ENCODE peak calls at places on chromosomes 16 and 17, in five cellular contexts. J is IMR-90, I is prostate gland, L is left ventricle myocardium inferior, K is suprapubic skin. Y is an unnamed sample. For H3K4me1, the result is how much of the 10 kb centered on the place peaks cover.

GRCh38 chr17:81453712-81454111 is 58.5 kb downstream of the BAHCC1 start:
- DNase-seq in J (no peak), I (no peak), L (no peak), K (no peak), Y (no peak)

GRCh38 chr17:48155889-48156670 is 48.5 kb downstream of the SNX11 start:
- DNase-seq in J (no peak), I (no peak), L (no peak), K (no peak), Y (no peak)

GRCh38 chr16:70551788-70552187 is 28.2 kb downstream of the SF3B3 start:
- DNase-seq in J (peak), I (no peak), L (no peak), K (no peak), Y (no peak)

GRCh38 chr16:69404275-69404805 is 18.5 kb upstream of the TERF2 start:
- DNase-seq in J (peak), I (peak), L (no peak), K (no peak), Y (no peak)

GRCh38 chr17:29740017-29740416 is 117.3 kb upstream of the CORO6 start:
- DNase-seq in J (no peak), I (no peak), L (no peak), K (no peak), Y (no peak)

GRCh38 chr16:17467923-17468540 is 2.7 kb downstream of the XYLT1 start:
- DNase-seq in J (peak), I (peak), L (peak), K (peak), Y (peak)

GRCh38 chr17:78488156-78488555 is 89.0 kb downstream of the DNAH17 start:
- DNase-seq in J (no peak), I (no peak), L (no peak), K (no peak), Y (no peak)

GRCh38 chr16:7602424-7602935 is 269.8 kb downstream of the RBFOX1 start:
- DNase-seq in J (no peak), I (no peak), L (no peak), K (no peak), Y (no peak)

GRCh38 chr16:19744670-19745069 is 26.6 kb downstream of the IQCK start:
- DNase-seq in J (no peak), I (no peak), L (no peak), K (no peak), Y (no peak)

GRCh38 chr17:44587339-44587738 is 30.1 kb downstream of the FZD2 start:
- DNase-seq in J (peak), I (no peak), L (peak), K (no peak), Y (peak)

GRCh38 chr16:67834242-67834614 is 7.9 kb upstream of the THAP11 start:
- DNase-seq in J (no peak), I (no peak), L (no peak), K (no peak), Y (no peak)

GRCh38 chr16:47858333-47859067 is 297.3 kb downstream of the ABCC12 start:
- DNase-seq in J (no peak), I (no peak), L (no peak), K (no peak), Y (no peak)

GRCh38 chr16:35131429-35131828 is 1672.0 kb downstream of the TP53TG3F start:
- DNase-seq in J (no peak), I (no peak), L (no peak), K (no peak), Y (no peak)

GRCh38 chr17:47708864-47709541 is 15.0 kb downstream of the TBKBP1 start:
- DNase-seq in J (peak), I (no peak), L (peak), K (no peak), Y (no peak)

GRCh38 chr16:89319883-89320716 is 102.6 kb downstream of the ZNF778 start:
- DNase-seq in J (peak), I (no peak), L (no peak), K (no peak), Y (peak)

GRCh38 chr17:74204474-74204873 is 996 bp downstream of the RPL38 start:
- DNase-seq in J (no peak), I (no peak), L (no peak), K (no peak), Y (no peak)

GRCh38 chr16:29645699-29646187 is 17.3 kb upstream of the SPN start:
- DNase-seq in J (no peak), I (no peak), L (no peak), K (no peak), Y (no peak)

GRCh38 chr16:3754304-3754703 is 37.0 kb upstream of the TRAP1 start:
- DNase-seq in J (peak), I (no peak), L (no peak), K (no peak), Y (no peak)

GRCh38 chr17:51191895-51192294 is 25.7 kb downstream of the NME2 start:
- DNase-seq in J (no peak), I (no peak), L (no peak), K (no peak), Y (no peak)

GRCh38 chr17:10875984-10876555 is 38.2 kb upstream of the PIRT start:
- DNase-seq in J (peak), I (peak), L (no peak), K (no peak), Y (peak)

GRCh38 chr16:10831899-10832886 is 13.6 kb upstream of the TVP23A start:
- DNase-seq in J (no peak), I (no peak), L (no peak), K (no peak), Y (no peak)

GRCh38 chr16:83187404-83187803 is 560.6 kb downstream of the CDH13 start:
- DNase-seq in J (peak), I (no peak), L (no peak), K (no peak), Y (no peak)

GRCh38 chr16:72972878-72973571 is 74.9 kb downstream of the ZFHX3 start:
- DNase-seq in J (no peak), I (peak), L (no peak), K (no peak), Y (no peak)

GRCh38 chr16:72969146-72969545 is 78.8 kb downstream of the ZFHX3 start:
- DNase-seq in J (no peak), I (no peak), L (no peak), K (no peak), Y (no peak)

GRCh38 chr16:72971370-72971769 is 76.6 kb downstream of the ZFHX3 start:
- DNase-seq in J (no peak), I (no peak), L (no peak), K (no peak), Y (no peak)

GRCh38 chr16:72967941-72968340 is 80.0 kb downstream of the ZFHX3 start:
- DNase-seq in J (no peak), I (peak), L (no peak), K (no peak), Y (no peak)

GRCh38 chr16:72969812-72970211 is 78.1 kb downstream of the ZFHX3 start:
- DNase-seq in J (no peak), I (no peak), L (no peak), K (no peak), Y (no peak)
- H3K27ac ChIP-seq in J (no peak), I (peak), L (peak), K (peak), Y (peak)

GRCh38 chr16:51151951-51152663 is 1.0 kb upstream of the SALL1 start:
- DNase-seq in J (peak), I (no peak), L (no peak), K (no peak), Y (no peak)

GRCh38 chr16:51150159-51150893 is 744 bp downstream of the SALL1 start:
- DNase-seq in J (no peak), I (no peak), L (no peak), K (no peak), Y (no peak)

GRCh38 chr16:51149721-51150158 is 1.3 kb downstream of the SALL1 start:
- DNase-seq in J (no peak), I (no peak), L (no peak), K (no peak), Y (no peak)

GRCh38 chr16:51151435-51151950 is 423 bp upstream of the SALL1 start:
- DNase-seq in J (peak), I (no peak), L (no peak), K (no peak), Y (no peak)

DNA sequence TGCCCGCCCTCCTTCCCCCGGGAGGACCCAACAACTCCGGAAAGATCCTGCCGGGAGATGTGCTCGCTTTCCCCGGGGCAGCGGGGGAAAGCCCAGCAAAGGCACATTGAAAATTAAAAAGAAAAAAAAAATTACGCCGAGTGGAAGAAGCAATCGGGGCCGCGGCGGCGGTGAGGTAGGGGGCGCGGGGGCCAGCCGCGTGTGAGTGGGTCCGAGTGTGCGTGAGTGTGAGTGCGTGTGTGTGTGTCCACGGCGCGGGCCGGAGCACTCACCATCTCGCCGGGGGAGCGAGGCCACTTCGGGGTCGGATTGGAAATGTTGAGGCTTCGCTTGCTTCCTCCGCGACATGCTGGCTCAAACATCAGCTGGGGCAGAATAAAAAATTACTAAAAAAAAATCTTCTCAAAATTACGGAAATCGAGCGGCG is at the start of gene SALL1:
- DNase-seq in J (no peak), I (no peak), L (no peak), K (no peak), Y (no peak)
- H3K4me1 ChIP-seq in J (under half), I (under half), L (half or more), K (half or more), Y (under half)

DNA sequence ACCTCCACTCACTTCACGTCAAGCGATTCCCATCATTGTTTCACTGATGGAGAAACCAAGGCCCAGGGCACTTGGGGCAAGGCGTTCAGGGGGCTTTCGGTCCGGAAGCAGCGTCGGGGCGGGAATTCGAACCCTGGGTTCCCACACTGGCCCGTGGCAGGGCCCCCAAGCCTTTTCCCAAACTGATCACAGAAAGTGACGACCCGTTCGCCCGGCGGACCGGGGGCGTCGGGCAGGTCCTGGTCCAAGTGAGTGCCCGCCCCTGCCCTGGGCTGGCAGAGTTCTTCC is 856 bp upstream of the MON1B start:
- DNase-seq in J (no peak), I (no peak), L (no peak), K (no peak), Y (no peak)
- H3K27ac ChIP-seq in J (peak), I (peak), L (peak), K (peak), Y (peak)

GRCh38 chr17:57926723-57927047 is 28.5 kb downstream of the CUEDC1 start:
- DNase-seq in J (no peak), I (no peak), L (no peak), K (no peak), Y (peak)
- H3K4me1 ChIP-seq in J (under half), I (under half), L (half or more), K (half or more), Y (half or more)